ENCODE peak calls at places on chromosomes 5 and 9, in six cellular contexts. One of them, this sample, is unnamed.

GRCh38 chr5:104998572-104998971 is 1436.0 kb upstream of the NUDT12 start:
- DNase-seq in uterus: no peak
- DNase-seq in effector memory CD4-positive, alpha-beta T cell: no peak
- DNase-seq in stomach: no peak
- DNase-seq in transverse colon: no peak
- DNase-seq in A549: no peak
- DNase-seq in this sample: no peak

GRCh38 chr5:5492087-5492933 is 69.8 kb downstream of the ICE1 start:
- DNase-seq in stomach: no peak
- DNase-seq in transverse colon: peak; percentile 17
- DNase-seq in uterus: no peak
- DNase-seq in effector memory CD4-positive, alpha-beta T cell: no peak
- DNase-seq in A549: peak; percentile 44
- DNase-seq in this sample: peak; percentile 49

GRCh38 chr9:746661-747434 is 94.6 kb upstream of the DMRT1 start:
- DNase-seq in transverse colon: no peak
- DNase-seq in A549: no peak
- DNase-seq in uterus: no peak
- DNase-seq in effector memory CD4-positive, alpha-beta T cell: no peak
- DNase-seq in stomach: no peak
- DNase-seq in this sample: no peak

GRCh38 chr5:145203193-145203592 is 631.9 kb downstream of the PRELID2 start:
- DNase-seq in stomach: no peak
- DNase-seq in uterus: no peak
- DNase-seq in A549: no peak
- DNase-seq in transverse colon: no peak
- DNase-seq in effector memory CD4-positive, alpha-beta T cell: no peak
- DNase-seq in this sample: peak; percentile 75

GRCh38 chr9:109459423-109459822 is 38.7 kb downstream of the PTPN3 start:
- DNase-seq in effector memory CD4-positive, alpha-beta T cell: no peak
- DNase-seq in stomach: no peak
- DNase-seq in A549: no peak
- DNase-seq in uterus: no peak
- DNase-seq in transverse colon: no peak
- DNase-seq in this sample: no peak

GRCh38 chr5:74061292-74061691 is 435.3 kb downstream of the ARHGEF28 start:
- DNase-seq in uterus: no peak
- DNase-seq in A549: no peak
- DNase-seq in stomach: no peak
- DNase-seq in effector memory CD4-positive, alpha-beta T cell: no peak
- DNase-seq in transverse colon: no peak
- DNase-seq in this sample: no peak

GRCh38 chr5:167902298-167902697 is 389.1 kb upstream of the WWC1 start:
- DNase-seq in effector memory CD4-positive, alpha-beta T cell: no peak
- DNase-seq in A549: no peak
- DNase-seq in stomach: no peak
- DNase-seq in transverse colon: no peak
- DNase-seq in uterus: no peak
- DNase-seq in this sample: no peak

GRCh38 chr5:14201325-14202061 is 58.4 kb downstream of the TRIO start:
- DNase-seq in A549: no peak
- DNase-seq in stomach: no peak
- DNase-seq in transverse colon: no peak
- DNase-seq in effector memory CD4-positive, alpha-beta T cell: no peak
- DNase-seq in uterus: no peak
- DNase-seq in this sample: peak; percentile 83

GRCh38 chr5:9456435-9457042 is 89.3 kb downstream of the SEMA5A start:
- DNase-seq in transverse colon: no peak
- DNase-seq in uterus: no peak
- DNase-seq in effector memory CD4-positive, alpha-beta T cell: no peak
- DNase-seq in A549: no peak
- DNase-seq in stomach: no peak
- DNase-seq in this sample: no peak

GRCh38 chr5:94691947-94692346 is 73.5 kb downstream of the SLF1 start:
- DNase-seq in stomach: no peak
- DNase-seq in transverse colon: no peak
- DNase-seq in uterus: peak; percentile 17
- DNase-seq in effector memory CD4-positive, alpha-beta T cell: no peak
- DNase-seq in A549: no peak
- DNase-seq in this sample: peak; percentile 42

GRCh38 chr5:1324719-1325190 is 20.1 kb downstream of the CLPTM1L start:
- DNase-seq in uterus: no peak
- DNase-seq in effector memory CD4-positive, alpha-beta T cell: no peak
- DNase-seq in stomach: no peak
- DNase-seq in A549: no peak
- DNase-seq in transverse colon: no peak
- DNase-seq in this sample: no peak

GRCh38 chr9:37593877-37594448 is 1.6 kb upstream of the TOMM5 start:
- DNase-seq in transverse colon: no peak
- DNase-seq in stomach: no peak
- DNase-seq in A549: no peak
- DNase-seq in effector memory CD4-positive, alpha-beta T cell: no peak
- DNase-seq in uterus: no peak
- DNase-seq in this sample: no peak

GRCh38 chr5:74567351-74567870 is 73.1 kb downstream of the ENC1 start:
- DNase-seq in effector memory CD4-positive, alpha-beta T cell: no peak
- DNase-seq in stomach: no peak
- DNase-seq in uterus: no peak
- DNase-seq in transverse colon: no peak
- DNase-seq in A549: no peak
- DNase-seq in this sample: no peak

GRCh38 chr9:13127164-13127563 is 152.3 kb downstream of the MPDZ start:
- DNase-seq in A549: no peak
- DNase-seq in transverse colon: no peak
- DNase-seq in uterus: no peak
- DNase-seq in effector memory CD4-positive, alpha-beta T cell: no peak
- DNase-seq in stomach: no peak
- DNase-seq in this sample: no peak

GRCh38 chr9:136187683-136188586 is 17.0 kb downstream of the LHX3 start:
- DNase-seq in effector memory CD4-positive, alpha-beta T cell: no peak
- DNase-seq in uterus: no peak
- DNase-seq in transverse colon: no peak
- DNase-seq in stomach: no peak
- DNase-seq in A549: no peak
- DNase-seq in this sample: no peak

GRCh38 chr5:35926389-35927051 is 11.9 kb downstream of the CAPSL start:
- DNase-seq in stomach: peak; percentile 28
- DNase-seq in A549: peak; percentile 43
- DNase-seq in uterus: peak; percentile 26
- DNase-seq in transverse colon: peak; percentile 26
- DNase-seq in effector memory CD4-positive, alpha-beta T cell: peak; percentile 15
- DNase-seq in this sample: peak; percentile 54

GRCh38 chr9:23779220-23779619 is 46.8 kb downstream of the ELAVL2 start:
- DNase-seq in effector memory CD4-positive, alpha-beta T cell: no peak
- DNase-seq in stomach: no peak
- DNase-seq in A549: no peak
- DNase-seq in transverse colon: peak; percentile 29
- DNase-seq in uterus: no peak
- DNase-seq in this sample: no peak
- H3K27ac ChIP-seq in effector memory CD4-positive, alpha-beta T cell: no peak overlapping the region
- H3K27ac ChIP-seq in stomach: no peak overlapping the region
- H3K27ac ChIP-seq in A549: no peak overlapping the region
- H3K27ac ChIP-seq in transverse colon: peak overlapping the region; percentile 51
- H3K27ac ChIP-seq in uterus: no peak overlapping the region
- H3K27ac ChIP-seq in this sample: no peak overlapping the region

GRCh38 chr5:77329664-77330430 is 119.4 kb downstream of the PDE8B start:
- DNase-seq in uterus: no peak
- DNase-seq in effector memory CD4-positive, alpha-beta T cell: no peak
- DNase-seq in transverse colon: no peak
- DNase-seq in stomach: no peak
- DNase-seq in A549: no peak
- DNase-seq in this sample: no peak

GRCh38 chr5:77337716-77338115 is 127.2 kb downstream of the PDE8B start:
- DNase-seq in transverse colon: no peak
- DNase-seq in effector memory CD4-positive, alpha-beta T cell: no peak
- DNase-seq in A549: no peak
- DNase-seq in uterus: no peak
- DNase-seq in stomach: no peak
- DNase-seq in this sample: no peak

GRCh38 chr5:77333036-77333435 is 122.6 kb downstream of the PDE8B start:
- DNase-seq in uterus: no peak
- DNase-seq in A549: no peak
- DNase-seq in effector memory CD4-positive, alpha-beta T cell: no peak
- DNase-seq in transverse colon: no peak
- DNase-seq in stomach: no peak
- DNase-seq in this sample: no peak

GRCh38 chr5:77328926-77329647 is 118.6 kb downstream of the PDE8B start:
- DNase-seq in A549: no peak
- DNase-seq in uterus: no peak
- DNase-seq in effector memory CD4-positive, alpha-beta T cell: no peak
- DNase-seq in transverse colon: no peak
- DNase-seq in stomach: no peak
- DNase-seq in this sample: no peak

DNA sequence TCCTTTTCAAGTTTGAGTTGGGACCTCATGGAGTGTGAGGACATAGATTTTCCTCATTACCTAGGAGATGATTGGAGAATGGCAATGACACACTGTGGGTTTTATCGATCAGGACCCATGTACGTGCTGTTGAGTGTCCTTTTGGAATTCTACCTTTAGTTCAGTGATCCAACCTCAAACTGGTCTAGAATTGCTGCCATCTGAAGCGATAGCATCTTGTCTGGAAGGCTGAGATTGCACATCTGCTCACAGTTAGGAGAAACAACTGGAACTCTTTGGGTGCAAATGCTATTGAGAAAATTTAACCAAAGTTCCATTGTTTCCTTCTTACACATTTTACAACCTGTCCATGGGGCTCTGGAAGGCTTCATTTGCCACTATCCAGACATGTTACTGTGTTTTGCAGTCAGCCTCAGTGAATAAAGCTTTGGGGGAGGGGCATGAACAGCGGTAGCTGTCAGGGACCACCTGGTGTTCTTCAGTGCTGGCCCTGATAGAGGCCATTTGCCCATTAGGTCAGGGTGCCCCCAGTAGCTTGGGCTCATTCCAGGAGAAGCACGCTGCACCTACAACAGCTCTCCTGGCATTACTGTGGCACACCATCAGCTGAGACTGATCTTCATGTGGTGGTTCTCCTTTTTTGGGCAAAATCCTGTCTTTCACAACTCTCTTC is 123.1 kb downstream of the PDE8B start:
- DNase-seq in stomach: no peak
- DNase-seq in A549: no peak
- DNase-seq in uterus: peak; percentile 47
- DNase-seq in transverse colon: no peak
- DNase-seq in effector memory CD4-positive, alpha-beta T cell: no peak
- DNase-seq in this sample: no peak
- H3K27ac ChIP-seq in stomach: no peak overlapping the region
- H3K27ac ChIP-seq in A549: no peak overlapping the region
- H3K27ac ChIP-seq in uterus: peak overlapping the region; percentile 78
- H3K27ac ChIP-seq in transverse colon: peak overlapping the region; percentile 26
- H3K27ac ChIP-seq in effector memory CD4-positive, alpha-beta T cell: no peak overlapping the region
- H3K27ac ChIP-seq in this sample: no peak overlapping the region

DNA sequence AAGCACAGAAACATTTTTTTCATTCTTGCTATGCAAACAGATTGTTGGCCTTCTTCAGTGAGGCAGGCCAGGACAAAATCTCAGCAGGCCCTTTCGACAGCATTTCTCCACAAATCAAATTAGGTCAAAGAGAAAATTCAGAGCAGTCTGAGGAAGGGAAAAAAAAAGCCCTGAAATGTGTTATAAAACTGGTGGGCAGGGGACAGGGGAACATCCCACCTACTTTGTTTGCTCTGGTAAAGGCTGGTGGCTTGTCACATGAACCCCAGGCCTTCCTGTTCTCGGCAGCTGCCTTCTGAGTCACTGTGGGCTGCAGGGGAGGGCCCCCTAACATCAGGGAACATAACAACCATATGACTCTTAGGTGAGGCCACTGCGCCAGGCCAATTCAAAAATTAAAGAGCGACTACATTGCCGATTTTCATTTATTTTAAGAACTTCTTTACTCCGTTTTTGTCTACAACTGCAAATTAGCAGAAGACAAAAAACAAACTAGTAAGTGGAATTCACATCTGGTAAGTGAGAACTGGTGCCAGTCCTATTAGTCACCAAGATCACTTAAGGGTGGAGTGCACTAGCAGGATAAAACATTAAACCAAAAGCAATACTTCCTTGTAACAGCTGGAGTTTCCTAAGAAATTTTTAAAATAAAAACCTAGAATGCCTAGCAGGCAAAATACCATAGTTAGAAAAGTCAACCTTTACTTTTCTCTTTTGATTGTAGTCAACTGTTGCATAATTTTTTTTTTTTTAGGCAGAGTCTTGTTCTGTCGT is 46.2 kb upstream of the DENND4C start:
- DNase-seq in stomach: peak; percentile 72
- DNase-seq in A549: peak; percentile 74
- DNase-seq in uterus: peak; percentile 76
- DNase-seq in effector memory CD4-positive, alpha-beta T cell: peak; percentile 68
- DNase-seq in transverse colon: peak; percentile 80
- DNase-seq in this sample: peak; percentile 92
- H3K27ac ChIP-seq in stomach: peak overlapping the region; percentile 95
- H3K27ac ChIP-seq in A549: peak overlapping the region; percentile 91
- H3K27ac ChIP-seq in uterus: peak overlapping the region; percentile 97
- H3K27ac ChIP-seq in effector memory CD4-positive, alpha-beta T cell: peak overlapping the region; percentile 47
- H3K27ac ChIP-seq in transverse colon: peak overlapping the region; percentile 91
- H3K27ac ChIP-seq in this sample: peak overlapping the region; percentile 96

DNA sequence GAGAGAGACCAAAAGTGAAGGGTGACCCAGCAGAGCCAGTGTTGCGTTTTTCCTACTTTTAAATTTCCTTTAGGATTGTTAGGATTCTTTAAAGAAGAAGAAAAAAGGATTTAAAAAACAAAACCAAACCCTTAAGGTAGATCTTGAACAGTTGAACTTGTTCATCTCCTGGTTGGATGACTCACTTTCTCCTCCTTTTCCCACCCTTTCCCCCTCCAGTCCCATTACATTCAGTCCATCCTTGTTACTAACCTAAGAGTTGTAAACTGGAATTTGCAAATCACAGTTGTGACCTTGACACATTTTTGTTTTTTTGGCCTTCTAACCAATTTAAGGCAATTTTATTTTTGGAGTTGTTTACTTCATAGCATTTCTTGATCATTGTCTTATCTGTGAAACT is 289.2 kb downstream of the ARHGAP26 start:
- DNase-seq in A549: no peak
- DNase-seq in transverse colon: no peak
- DNase-seq in stomach: no peak
- DNase-seq in effector memory CD4-positive, alpha-beta T cell: no peak
- DNase-seq in uterus: no peak
- DNase-seq in this sample: peak; percentile 31
- H3K27ac ChIP-seq in A549: no peak overlapping the region
- H3K27ac ChIP-seq in transverse colon: no peak overlapping the region
- H3K27ac ChIP-seq in stomach: peak overlapping the region; percentile 29
- H3K27ac ChIP-seq in effector memory CD4-positive, alpha-beta T cell: no peak overlapping the region
- H3K27ac ChIP-seq in uterus: no peak overlapping the region
- H3K27ac ChIP-seq in this sample: peak overlapping the region; percentile 56